ENCODE peak calls at places on chromosomes 1 and 21, in eight cellular contexts. X is breast epithelium, B is Peyer's patch, N is stomach, F is ovary, T is prostate gland, U is esophagus muscularis mucosa, O is adrenal gland. P is an unnamed sample.

GRCh38 chr1:31771891-31772668 is 7.9 kb upstream of the ADGRB2 start:
- DNase-seq in B (no peak), F (no peak), T (no peak), X (no peak), U (no peak), N (no peak), O (no peak), P (no peak)

GRCh38 chr1:48488721-48489120 is 16.7 kb upstream of the SPATA6 start:
- DNase-seq in O (no peak), X (no peak), F (no peak), N (no peak), T (no peak), B (no peak), U (no peak), P (no peak)

GRCh38 chr1:16173447-16174260 is 17.8 kb upstream of the EPHA2 start:
- DNase-seq in X (peak; percentile 91), F (peak; percentile 43), O (peak; percentile 69), N (peak; percentile 84), U (no peak), B (peak; percentile 88), T (peak; percentile 72), P (no peak)

GRCh38 chr21:15406791-15407190 is 323.0 kb upstream of the USP25 start:
- DNase-seq in T (no peak), F (no peak), O (peak; percentile 72), U (no peak), X (no peak), B (no peak), N (no peak), P (no peak)

GRCh38 chr1:29121951-29122661 is 1.6 kb downstream of the TMEM200B start:
- DNase-seq in U (no peak), X (no peak), T (no peak), O (no peak), F (peak; percentile 76), N (no peak), B (peak; percentile 53), P (no peak)

GRCh38 chr1:917076-917459 is 6.7 kb upstream of the SAMD11 start:
- DNase-seq in F (no peak), B (no peak), T (no peak), O (no peak), U (no peak), X (no peak), N (no peak), P (no peak)

GRCh38 chr1:172269084-172269483 is 151.4 kb upstream of the C1orf105 start:
- DNase-seq in X (no peak), B (no peak), T (no peak), N (no peak), U (no peak), F (no peak), O (no peak), P (no peak)

GRCh38 chr1:6489799-6490180 is 1.7 kb downstream of the PLEKHG5 start:
- DNase-seq in O (peak; percentile 65), U (no peak), F (peak; percentile 60), N (peak; percentile 79), T (peak; percentile 66), X (no peak), B (peak; percentile 81), P (no peak)

GRCh38 chr1:233143266-233143665 is 152.3 kb downstream of the PCNX2 start:
- DNase-seq in N (no peak), B (no peak), T (no peak), U (no peak), F (no peak), X (no peak), O (no peak), P (no peak)

GRCh38 chr1:210441028-210441427 is 112.3 kb downstream of the HHAT start:
- DNase-seq in N (no peak), O (no peak), T (no peak), U (no peak), X (no peak), F (no peak), B (no peak), P (no peak)

GRCh38 chr21:37410639-37411038 is 44.1 kb downstream of the DYRK1A start:
- DNase-seq in F (no peak), B (no peak), N (no peak), X (no peak), O (no peak), U (no peak), T (no peak), P (no peak)

GRCh38 chr1:29831500-29832117 is 595.3 kb downstream of the PTPRU start:
- DNase-seq in T (no peak), X (no peak), F (no peak), N (no peak), O (no peak), B (no peak), U (no peak), P (peak; percentile 28)

GRCh38 chr1:75208862-75209261 is 74.7 kb downstream of the LHX8 start:
- DNase-seq in B (no peak), O (no peak), F (no peak), N (no peak), X (no peak), U (no peak), T (no peak), P (no peak)

GRCh38 chr1:219419860-219420259 is 193.0 kb downstream of the ZC3H11B start:
- DNase-seq in X (no peak), O (no peak), U (no peak), N (no peak), B (no peak), T (no peak), F (no peak), P (no peak)

GRCh38 chr1:226656601-226657277 is 82.3 kb downstream of the ITPKB start:
- DNase-seq in U (no peak), B (peak; percentile 76), X (no peak), T (peak; percentile 50), F (no peak), N (no peak), O (no peak), P (no peak)

GRCh38 chr1:74407902-74408301 is 104.5 kb downstream of the LRRC53 start:
- DNase-seq in F (no peak), X (no peak), T (no peak), B (no peak), N (no peak), O (no peak), U (no peak), P (no peak)

GRCh38 chr1:25341746-25342145 is 3.6 kb downstream of the TMEM50A start:
- DNase-seq in T (no peak), F (no peak), N (no peak), O (peak; percentile 40), U (no peak), B (no peak), X (no peak), P (no peak)

GRCh38 chr1:168468822-168469221 is 75.0 kb downstream of the XCL2 start:
- DNase-seq in T (no peak), U (no peak), F (no peak), B (no peak), X (no peak), O (no peak), N (no peak), P (no peak)

GRCh38 chr1:153375511-153375910 is at the start of gene S100A12:
- DNase-seq in F (no peak), T (no peak), B (no peak), U (no peak), O (peak; percentile 61), X (no peak), N (no peak), P (peak; percentile 77)

DNA sequence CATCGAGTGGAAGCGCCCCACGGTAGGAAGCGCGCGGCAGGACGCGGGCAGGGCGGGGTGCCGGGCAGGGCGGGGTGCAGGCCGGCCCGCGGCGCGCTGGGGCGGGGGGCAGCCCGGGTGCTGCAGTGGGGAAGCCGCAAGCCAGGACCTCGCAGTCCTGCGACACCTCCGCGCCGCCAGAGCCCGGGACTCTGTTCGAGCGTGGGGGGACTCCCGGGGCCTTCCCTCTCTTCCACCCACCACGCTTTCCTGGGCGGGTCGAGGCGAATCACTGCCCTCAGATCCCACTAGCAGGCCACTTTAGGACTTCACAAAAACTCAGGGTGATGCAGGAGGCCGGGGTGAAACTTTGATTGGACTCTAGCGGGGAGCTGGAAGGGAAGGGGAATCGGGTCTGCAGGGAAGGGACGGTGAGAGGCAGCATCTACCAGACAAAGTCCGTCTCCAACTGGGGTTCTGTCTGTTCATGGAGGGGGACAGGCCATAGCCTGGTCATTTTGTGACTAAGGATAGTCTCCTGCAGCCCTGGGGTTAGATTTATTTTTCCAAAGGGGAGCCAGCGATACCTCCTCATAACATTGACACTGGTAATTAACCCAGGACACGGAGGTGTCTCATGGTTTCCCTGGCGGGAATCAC is 636 bp downstream of the CAPN2 start:
- DNase-seq in X (peak; percentile 39), F (no peak), U (no peak), N (no peak), O (no peak), T (no peak), B (peak; percentile 78), P (no peak)
- TF ChIP-seq POLR2A in X (no peak), F (no peak), U (no peak), N (no peak), O (no peak), T (no peak), B (no peak), P (no peak)

DNA sequence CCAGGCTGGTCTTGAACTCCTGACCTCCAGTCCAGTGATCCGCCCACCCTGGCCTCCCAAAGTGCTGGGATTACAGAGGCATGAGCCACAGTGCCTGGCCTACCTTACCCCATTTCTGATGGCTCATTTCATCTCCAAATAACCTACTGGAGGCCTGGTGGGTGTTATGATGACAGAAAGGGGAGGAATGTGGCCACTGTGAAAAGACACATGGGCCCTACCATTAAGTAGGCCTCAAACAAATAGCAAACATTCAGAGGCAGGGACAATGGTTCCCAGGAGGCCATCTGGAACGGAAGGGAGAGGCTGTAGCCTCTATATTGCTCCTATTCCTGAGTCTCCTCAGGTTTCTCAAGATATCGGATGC is 930 bp upstream of the FCRLA start:
- DNase-seq in N (no peak), O (no peak), T (no peak), X (no peak), U (no peak), B (no peak), F (no peak), P (no peak)
- H3K4me3 ChIP-seq in N (no peak overlapping the region), O (no peak overlapping the region), T (no peak overlapping the region), X (no peak overlapping the region), U (no peak overlapping the region), B (no peak overlapping the region), F (no peak overlapping the region), P (no peak overlapping the region)

DNA sequence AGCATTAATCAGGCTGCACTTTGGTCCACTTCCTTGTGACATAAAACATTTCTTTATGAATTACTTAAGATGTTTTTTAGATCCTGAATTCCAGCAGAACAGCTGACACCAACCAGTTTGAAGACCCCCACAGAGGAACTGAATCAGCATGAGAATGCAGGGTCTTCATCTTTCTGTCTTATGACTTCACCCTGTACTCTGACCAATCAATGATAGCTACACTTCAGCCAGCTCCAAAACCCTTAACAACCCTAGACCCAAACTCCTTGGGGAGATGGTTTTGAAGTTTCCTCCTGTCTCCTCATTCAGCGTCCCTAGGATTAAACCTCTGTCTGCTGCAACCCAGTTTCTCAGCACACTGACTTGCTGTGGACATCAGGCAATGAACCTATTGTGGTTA is 175.0 kb downstream of the CTH start:
- DNase-seq in N (no peak), T (no peak), F (no peak), O (no peak), U (no peak), B (no peak), X (no peak), P (no peak)
- H3K27ac ChIP-seq in N (no peak overlapping the region), T (no peak overlapping the region), F (no peak overlapping the region), O (no peak overlapping the region), U (no peak overlapping the region), B (no peak overlapping the region), X (no peak overlapping the region), P (no peak overlapping the region)

GRCh38 chr21:34715985-34716596 is 47.3 kb downstream of the CLIC6 start:
- DNase-seq in N (no peak), U (no peak), T (no peak), X (no peak), F (no peak), O (no peak), B (no peak), P (no peak)
- TF ChIP-seq POLR2A in N (no peak), U (no peak), T (no peak), X (no peak), F (no peak), O (no peak), B (no peak), P (no peak)